ENCODE peak calls at places on chromosomes 12 and 14, in seven cellular contexts. Z is A549; T is stomach; X is left lung; M is CD8-positive, alpha-beta T cell; B is tibial nerve; U is H9. L is an unnamed sample.

GRCh38 chr12:121453022-121453360 is 53.1 kb downstream of the RNF34 start:
- DNase-seq in Z (no peak), T (no peak), X (no peak), M (no peak), B (no peak), U (no peak), L (no peak)

GRCh38 chr14:36647827-36648753 is 13.6 kb upstream of the PAX9 start:
- DNase-seq in Z (peak; percentile 69), T (no peak), X (no peak), M (no peak), B (no peak), U (peak; percentile 83), L (no peak)

GRCh38 chr14:92524603-92525185 is 11.1 kb downstream of the RIN3 start:
- DNase-seq in Z (no peak), T (no peak), X (no peak), M (no peak), B (no peak), U (no peak), L (no peak)

GRCh38 chr12:124655317-124656213 is 88.2 kb upstream of the NCOR2 start:
- DNase-seq in Z (peak; percentile 45), T (peak; percentile 47), X (peak; percentile 76), M (no peak), B (peak; percentile 81), U (peak; percentile 89), L (no peak)

GRCh38 chr12:76449993-76450392 is 101.8 kb upstream of the BBS10 start:
- DNase-seq in Z (no peak), T (no peak), X (no peak), M (no peak), B (no peak), U (no peak), L (no peak)

GRCh38 chr14:61885203-61885961 is 123.2 kb downstream of the SNAPC1 start:
- DNase-seq in Z (no peak), T (no peak), X (no peak), M (no peak), B (no peak), U (no peak), L (no peak)

GRCh38 chr12:46209914-46210834 is 58.7 kb downstream of the SLC38A1 start:
- DNase-seq in Z (no peak), T (peak; percentile 63), X (peak; percentile 80), M (peak; percentile 80), B (no peak), U (no peak), L (no peak)

GRCh38 chr14:30240685-30241084 is 313.0 kb upstream of the PRKD1 start:
- DNase-seq in Z (no peak), T (no peak), X (no peak), M (no peak), B (no peak), U (no peak), L (no peak)

GRCh38 chr14:64209428-64210165 is 84.6 kb downstream of the ESR2 start:
- DNase-seq in Z (no peak), T (no peak), X (peak; percentile 82), M (no peak), B (no peak), U (no peak), L (no peak)

GRCh38 chr14:76007852-76008251 is 22.3 kb downstream of the IFT43 start:
- DNase-seq in Z (no peak), T (no peak), X (no peak), M (no peak), B (no peak), U (no peak), L (no peak)

GRCh38 chr12:65657635-65658034 is 166.6 kb upstream of the HMGA2 start:
- DNase-seq in Z (no peak), T (no peak), X (no peak), M (no peak), B (no peak), U (no peak), L (no peak)

GRCh38 chr14:59309291-59309900 is 120.9 kb downstream of the DAAM1 start:
- DNase-seq in Z (no peak), T (no peak), X (no peak), M (no peak), B (no peak), U (no peak), L (no peak)

GRCh38 chr14:21863289-21863688 is 189.7 kb upstream of the OR4E1 start:
- DNase-seq in Z (no peak), T (no peak), X (no peak), M (no peak), B (no peak), U (no peak), L (no peak)

GRCh38 chr14:21861153-21861552 is 187.5 kb upstream of the OR4E1 start:
- DNase-seq in Z (no peak), T (no peak), X (no peak), M (no peak), B (no peak), U (no peak), L (no peak)

DNA sequence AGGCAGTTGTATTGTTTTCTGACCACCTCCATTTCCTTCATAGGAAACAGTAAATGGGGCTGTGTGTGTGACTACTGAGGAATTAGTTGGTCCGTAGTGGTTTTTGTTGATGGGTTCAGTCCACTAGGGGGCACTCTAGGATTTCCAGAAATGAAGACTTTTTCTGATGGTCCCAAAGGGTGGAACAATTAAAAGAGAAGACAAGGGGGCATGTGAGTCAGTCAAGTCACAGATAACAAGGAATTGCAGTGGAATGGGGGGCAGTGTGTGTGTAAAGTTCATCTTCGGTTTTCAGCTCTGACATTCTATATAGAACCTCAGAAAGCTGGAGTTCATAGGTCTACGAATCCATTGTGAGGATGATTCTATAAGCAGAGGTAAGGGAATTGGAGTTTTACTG is 186.6 kb upstream of the OR4E1 start:
- DNase-seq in Z (peak; percentile 28), T (no peak), X (no peak), M (peak; percentile 33), B (no peak), U (peak; percentile 57), L (no peak)
- H3K4me1 ChIP-seq in Z (no peaks in the 10 kb centered on the region), T (no peaks in the 10 kb centered on the region), X (no peaks in the 10 kb centered on the region), M (no peaks in the 10 kb centered on the region), B (no peaks in the 10 kb centered on the region), U (no peaks in the 10 kb centered on the region), L (no peaks in the 10 kb centered on the region)

GRCh38 chr12:87140257-87140656 is 884.1 kb upstream of the MGAT4C start:
- DNase-seq in Z (peak; percentile 48), T (no peak), X (no peak), M (no peak), B (no peak), U (no peak), L (no peak)

GRCh38 chr12:87141091-87141490 is 884.9 kb upstream of the MGAT4C start:
- DNase-seq in Z (no peak), T (no peak), X (no peak), M (no peak), B (no peak), U (no peak), L (no peak)

GRCh38 chr12:87142346-87142745 is 886.2 kb upstream of the MGAT4C start:
- DNase-seq in Z (no peak), T (no peak), X (no peak), M (no peak), B (no peak), U (no peak), L (no peak)

DNA sequence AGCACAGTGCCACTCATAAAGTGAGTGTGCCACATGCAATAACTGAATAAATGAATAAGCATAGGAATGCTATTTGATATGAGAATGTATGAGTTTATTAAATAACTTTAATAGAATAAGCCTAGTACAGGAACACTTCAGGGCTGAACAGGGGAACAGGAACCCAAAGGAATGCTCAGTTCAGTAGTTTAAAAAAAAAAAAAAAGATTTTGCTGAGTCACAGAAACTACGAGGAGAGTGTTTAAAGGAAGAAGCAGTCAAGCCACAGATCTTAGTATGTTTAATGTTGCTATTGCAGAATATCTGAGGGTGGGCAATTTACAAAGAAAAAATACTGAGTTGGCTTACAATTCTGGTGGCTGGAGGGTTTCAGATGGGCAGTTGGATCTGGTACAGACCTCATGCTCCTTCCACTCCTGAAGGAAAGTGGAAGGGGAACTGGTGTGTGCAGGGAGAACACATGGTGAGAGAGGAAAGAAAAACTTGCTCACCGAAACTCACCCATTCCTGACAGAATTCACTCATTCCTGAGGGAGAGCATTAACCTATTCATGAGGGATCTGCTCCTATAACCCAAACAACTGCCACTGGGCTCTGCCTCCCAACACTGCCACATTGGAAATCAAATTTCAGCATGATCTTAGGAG is 880.3 kb upstream of the MGAT4C start:
- DNase-seq in Z (peak; percentile 18), T (no peak), X (no peak), M (no peak), B (no peak), U (no peak), L (no peak)
- H3K27ac ChIP-seq in Z (peak overlapping the region; percentile 86), T (no peak overlapping the region), X (no peak overlapping the region), M (no peak overlapping the region), B (no peak overlapping the region), U (no peak overlapping the region), L (no peak overlapping the region)

GRCh38 chr12:104133861-104134260 is 4.1 kb downstream of the NFYB start:
- DNase-seq in Z (no peak), T (no peak), X (no peak), M (no peak), B (no peak), U (no peak), L (no peak)

GRCh38 chr12:104134882-104135281 is 3.1 kb downstream of the NFYB start:
- DNase-seq in Z (no peak), T (no peak), X (no peak), M (no peak), B (no peak), U (no peak), L (no peak)

GRCh38 chr12:104131609-104132008 is 6.4 kb downstream of the NFYB start:
- DNase-seq in Z (no peak), T (no peak), X (no peak), M (no peak), B (no peak), U (no peak), L (no peak)

GRCh38 chr12:104130760-104131159 is 7.2 kb downstream of the NFYB start:
- DNase-seq in Z (no peak), T (no peak), X (no peak), M (no peak), B (no peak), U (no peak), L (no peak)

GRCh38 chr12:104132351-104132956 is 5.6 kb downstream of the NFYB start:
- DNase-seq in Z (no peak), T (no peak), X (no peak), M (no peak), B (no peak), U (no peak), L (no peak)
- H3K4me1 ChIP-seq in Z (peaks cover 70% of the 10 kb centered on the region), T (peaks cover 35% of the 10 kb centered on the region), X (peaks cover 66% of the 10 kb centered on the region), M (peaks cover 33% of the 10 kb centered on the region), B (peaks cover 15% of the 10 kb centered on the region), U (no peaks in the 10 kb centered on the region), L (peaks cover 15% of the 10 kb centered on the region)

GRCh38 chr12:53514626-53515290 is 7.5 kb upstream of the NPFF start:
- DNase-seq in Z (no peak), T (no peak), X (no peak), M (no peak), B (no peak), U (no peak), L (no peak)

GRCh38 chr12:53515291-53515680 is 8.0 kb upstream of the NPFF start:
- DNase-seq in Z (no peak), T (no peak), X (no peak), M (no peak), B (no peak), U (no peak), L (no peak)

GRCh38 chr12:53513712-53514415 is 6.6 kb upstream of the NPFF start:
- DNase-seq in Z (no peak), T (no peak), X (no peak), M (no peak), B (no peak), U (no peak), L (no peak)

GRCh38 chr12:53516758-53517455 is 9.6 kb upstream of the NPFF start:
- DNase-seq in Z (no peak), T (no peak), X (no peak), M (no peak), B (no peak), U (no peak), L (no peak)

GRCh38 chr12:53518381-53518780 is 11.1 kb upstream of the NPFF start:
- DNase-seq in Z (no peak), T (no peak), X (no peak), M (no peak), B (no peak), U (no peak), L (no peak)
- H3K27ac ChIP-seq in Z (no peak overlapping the region), T (no peak overlapping the region), X (no peak overlapping the region), M (no peak overlapping the region), B (no peak overlapping the region), U (no peak overlapping the region), L (no peak overlapping the region)